ENCODE peak calls at places on chromosome 7, in four cellular contexts. B is trophoblast cell, G is H9, T is mesendoderm. R is an unnamed sample.

GRCh38 chr7:41118490-41118889 is 584.4 kb downstream of the INHBA start:
- DNase-seq in B (no peak), G (no peak), T (no peak), R (no peak)

GRCh38 chr7:43044521-43044920 is 67.9 kb upstream of the HECW1 start:
- DNase-seq in B (no peak), G (no peak), T (no peak), R (no peak)

GRCh38 chr7:138590154-138590553 is 111.0 kb downstream of the SVOPL start:
- DNase-seq in B (no peak), G (no peak), T (no peak), R (no peak)

GRCh38 chr7:33807779-33808482 is 97.4 kb upstream of the BMPER start:
- DNase-seq in B (peak), G (peak), T (peak), R (peak)

GRCh38 chr7:43112941-43113621 is 634 bp downstream of the HECW1 start:
- DNase-seq in B (no peak), G (peak), T (peak), R (peak)

GRCh38 chr7:30650455-30650854 is 31.8 kb downstream of the CRHR2 start:
- DNase-seq in B (no peak), G (peak), T (peak), R (no peak)

GRCh38 chr7:154484406-154484805 is 432.2 kb downstream of the DPP6 start:
- DNase-seq in B (no peak), G (peak), T (peak), R (no peak)

GRCh38 chr7:64628721-64629120 is 37.2 kb upstream of the ZNF107 start:
- DNase-seq in B (peak), G (no peak), T (no peak), R (no peak)

GRCh38 chr7:23938937-23939552 is 229.0 kb downstream of the STK31 start:
- DNase-seq in B (peak), G (peak), T (peak), R (peak)

GRCh38 chr7:94313926-94314325 is 80.8 kb upstream of the COL1A2 start:
- DNase-seq in B (no peak), G (no peak), T (no peak), R (peak)

GRCh38 chr7:43856996-43857395 is 12.3 kb downstream of the MRPS24 start:
- DNase-seq in B (no peak), G (no peak), T (no peak), R (peak)

DNA sequence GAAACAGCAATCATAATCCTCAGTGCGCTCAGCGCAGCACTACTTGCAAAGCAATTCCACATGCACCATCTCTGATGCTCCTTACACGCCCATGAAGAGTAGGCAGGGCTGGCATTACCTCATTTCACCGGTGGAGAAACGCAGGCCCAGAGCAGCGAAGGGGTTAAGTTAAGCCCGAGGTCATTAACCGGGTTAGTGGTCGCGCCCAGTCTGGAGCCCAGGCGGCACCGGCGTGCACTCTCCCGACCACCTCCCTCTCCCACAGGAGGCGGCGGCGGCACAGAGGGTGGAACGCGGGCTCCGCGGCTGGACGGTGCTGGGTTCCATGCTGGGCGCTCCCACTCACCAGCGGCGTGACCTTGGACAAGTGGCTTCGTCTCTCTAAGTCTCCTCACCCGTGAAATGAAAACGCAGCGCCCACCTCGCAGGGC is 503 bp downstream of the FASTK start:
- DNase-seq in B (no peak), G (no peak), T (peak), R (no peak)
- H3K23ac ChIP-seq in B (no peak), G (no peak), T (peak), R (peak)

GRCh38 chr7:39826166-39826565 is 123.9 kb upstream of the CDK13 start:
- DNase-seq in B (no peak), G (no peak), T (peak), R (no peak)

GRCh38 chr7:39829028-39829427 is 121.0 kb upstream of the CDK13 start:
- DNase-seq in B (no peak), G (no peak), T (peak), R (no peak)

GRCh38 chr7:39827571-39827970 is 122.5 kb upstream of the CDK13 start:
- DNase-seq in B (no peak), G (no peak), T (no peak), R (no peak)

GRCh38 chr7:39824801-39825200 is 125.3 kb upstream of the CDK13 start:
- DNase-seq in B (no peak), G (no peak), T (no peak), R (no peak)

GRCh38 chr7:39825391-39825790 is 124.7 kb upstream of the CDK13 start:
- DNase-seq in B (no peak), G (no peak), T (no peak), R (peak)
- H3K23ac ChIP-seq in B (no peak), G (no peak), T (no peak), R (no peak)

GRCh38 chr7:54560183-54560582 is 18.0 kb downstream of the VSTM2A start:
- DNase-seq in B (no peak), G (no peak), T (no peak), R (no peak)

GRCh38 chr7:54560726-54561125 is 18.6 kb downstream of the VSTM2A start:
- DNase-seq in B (peak), G (no peak), T (no peak), R (no peak)

GRCh38 chr7:54565432-54565831 is 23.3 kb downstream of the VSTM2A start:
- DNase-seq in B (no peak), G (no peak), T (no peak), R (no peak)

GRCh38 chr7:54559401-54559800 is 17.2 kb downstream of the VSTM2A start:
- DNase-seq in B (peak), G (no peak), T (no peak), R (no peak)

DNA sequence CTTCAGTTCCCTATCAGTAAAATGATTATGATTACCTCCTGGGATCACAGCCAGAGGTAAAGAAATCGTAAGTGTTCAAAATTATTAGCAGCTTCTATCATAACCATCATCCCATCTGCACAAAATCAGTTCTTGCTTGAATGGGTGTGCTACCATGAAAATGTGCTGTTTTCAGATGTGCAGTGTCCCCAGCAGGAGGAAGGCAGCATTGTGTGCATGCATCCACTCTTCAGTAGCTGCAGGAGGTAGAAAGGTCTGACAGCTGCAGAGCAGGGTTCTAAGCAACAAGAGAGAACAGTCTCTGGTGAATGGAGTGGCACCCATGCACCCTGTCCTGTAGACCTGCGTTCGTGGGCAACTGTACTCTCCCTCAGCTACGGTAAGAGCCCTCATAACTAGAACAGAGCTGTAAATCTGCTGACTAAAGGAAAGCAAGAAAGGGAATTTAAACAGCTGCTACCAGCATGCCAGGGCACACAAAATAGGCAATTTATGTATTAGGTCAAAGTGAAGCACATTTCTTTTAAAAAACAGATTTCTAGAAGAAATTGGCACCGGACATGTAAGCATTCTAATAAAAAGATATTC is 21.2 kb downstream of the VSTM2A start:
- DNase-seq in B (no peak), G (no peak), T (no peak), R (no peak)
- H3K23ac ChIP-seq in B (no peak), G (no peak), T (no peak), R (no peak)

GRCh38 chr7:75639893-75640600 is 98.7 kb downstream of the HIP1 start:
- DNase-seq in B (no peak), G (peak), T (peak), R (no peak)
- H3K23ac ChIP-seq in B (no peak), G (no peak), T (peak), R (peak)

R was measured in IMR-90.